ENCODE peak calls at places on chromosome 5, in five cellular contexts. H is IMR-90, G is T-helper 2 cell, P is brain microvascular endothelial cell, E is astrocyte of the hippocampus. F is an unnamed sample.
A peak's percentile ranks its signal among the peaks of the same experiment; 100 is the strongest.

GRCh38 chr5:67910599-67910998 is 305.0 kb upstream of the PIK3R1 start:
- DNase-seq in H (no peak), G (no peak), P (no peak), E (no peak), F (no peak)

GRCh38 chr5:153402550-153402949 is 87.9 kb upstream of the GRIA1 start:
- DNase-seq in H (no peak), G (no peak), P (no peak), E (peak; percentile 51), F (peak; percentile 11)

GRCh38 chr5:101390317-101390908 is 487.3 kb upstream of the ST8SIA4 start:
- DNase-seq in H (peak; percentile 45), G (peak; percentile 23), P (peak; percentile 59), E (peak; percentile 85), F (peak; percentile 80)

GRCh38 chr5:45507174-45507573 is 189.0 kb downstream of the HCN1 start:
- DNase-seq in H (no peak), G (no peak), P (no peak), E (peak; percentile 7), F (peak; percentile 9)

GRCh38 chr5:97525780-97526179 is 342.7 kb upstream of the RIOK2 start:
- DNase-seq in H (no peak), G (no peak), P (no peak), E (no peak), F (no peak)

GRCh38 chr5:134503937-134504437 is 21.5 kb upstream of the JADE2 start:
- DNase-seq in H (peak; percentile 60), G (peak; percentile 44), P (no peak), E (no peak), F (no peak)

GRCh38 chr5:150999704-151000452 is 20.5 kb upstream of the GPX3 start:
- DNase-seq in H (peak; percentile 14), G (no peak), P (peak; percentile 30), E (peak; percentile 76), F (no peak)

GRCh38 chr5:143174714-143175398 is 228.6 kb downstream of the NR3C1 start:
- DNase-seq in H (peak; percentile 58), G (peak; percentile 43), P (no peak), E (peak; percentile 24), F (peak; percentile 98)

GRCh38 chr5:93721045-93721444 is 20.4 kb downstream of the POU5F2 start:
- DNase-seq in H (no peak), G (peak; percentile 73), P (no peak), E (no peak), F (no peak)

GRCh38 chr5:176541338-176542134 is 4.3 kb upstream of the RNF44 start:
- DNase-seq in H (no peak), G (peak; percentile 89), P (no peak), E (no peak), F (no peak)

GRCh38 chr5:141234109-141234508 is 11.0 kb downstream of the PCDHB14 start:
- DNase-seq in H (peak; percentile 3), G (no peak), P (no peak), E (peak; percentile 11), F (no peak)

GRCh38 chr5:113866763-113867162 is 353.3 kb downstream of the YTHDC2 start:
- DNase-seq in H (no peak), G (peak; percentile 1), P (no peak), E (no peak), F (no peak)

GRCh38 chr5:132962429-132962928 is 955 bp downstream of the AFF4 start:
- DNase-seq in H (peak; percentile 76), G (peak; percentile 53), P (peak; percentile 43), E (peak; percentile 80), F (peak; percentile 69)

GRCh38 chr5:82777106-82777505 is 300.1 kb downstream of the TMEM167A start:
- DNase-seq in H (no peak), G (no peak), P (no peak), E (peak; percentile 9), F (no peak)

GRCh38 chr5:165714594-165714993 is 2209.2 kb downstream of the MAT2B start:
- DNase-seq in H (no peak), G (no peak), P (no peak), E (peak; percentile 13), F (no peak)

GRCh38 chr5:134840811-134841210 is 5.0 kb upstream of the C5orf24 start:
- DNase-seq in H (no peak), G (no peak), P (no peak), E (peak; percentile 17), F (peak; percentile 75)

GRCh38 chr5:100772011-100772410 is 131.1 kb downstream of the ST8SIA4 start:
- DNase-seq in H (no peak), G (no peak), P (no peak), E (no peak), F (no peak)

GRCh38 chr5:80134879-80135278 is 99.7 kb downstream of the THBS4 start:
- DNase-seq in H (no peak), G (no peak), P (no peak), E (no peak), F (no peak)

GRCh38 chr5:73189816-73190451 is 16.9 kb downstream of the TMEM174 start:
- DNase-seq in H (peak; percentile 72), G (no peak), P (peak; percentile 39), E (peak; percentile 77), F (peak; percentile 42)